ENCODE peak calls at places on chromosomes 3 and 15, in six cellular contexts. K is CD4-positive, alpha-beta memory T cell; C is stomach; P is uterus; N is heart right ventricle; U is PC-9. V is an unnamed sample.

GRCh38 chr15:92797168-92798052 is 102.7 kb upstream of the CHD2 start:
- DNase-seq in P (peak; percentile 53), K (peak; percentile 73), N (no peak), C (no peak), U (peak; percentile 71), V (no peak)

GRCh38 chr3:115092220-115092791 is 54.8 kb downstream of the ZBTB20 start:
- DNase-seq in K (peak; percentile 43), P (peak; percentile 66), C (peak; percentile 66), U (no peak), N (peak; percentile 41), V (peak; percentile 83)

GRCh38 chr3:100160516-100160915 is 46.2 kb upstream of the FILIP1L start:
- DNase-seq in N (no peak), C (no peak), K (no peak), P (no peak), U (no peak), V (no peak)

GRCh38 chr3:17770682-17771081 is 28.3 kb upstream of the TBC1D5 start:
- DNase-seq in N (no peak), P (no peak), K (no peak), U (no peak), C (no peak), V (no peak)

GRCh38 chr3:124780767-124781485 is 50.7 kb downstream of the UMPS start:
- DNase-seq in U (no peak), P (peak; percentile 68), K (no peak), N (peak; percentile 83), C (no peak), V (peak; percentile 91)

GRCh38 chr3:191047930-191048329 is 151.1 kb upstream of the OSTN start:
- DNase-seq in N (no peak), P (no peak), U (peak; percentile 6), K (no peak), C (no peak), V (no peak)

GRCh38 chr15:56358604-56359003 is 6.6 kb upstream of the TEX9 start:
- DNase-seq in P (no peak), N (no peak), K (no peak), U (no peak), C (no peak), V (no peak)

GRCh38 chr15:85443593-85444328 is 63.4 kb downstream of the AKAP13 start:
- DNase-seq in P (no peak), K (peak; percentile 46), C (no peak), U (peak; percentile 94), N (no peak), V (no peak)

GRCh38 chr3:48856469-48856868 is 8.8 kb upstream of the PRKAR2A start:
- DNase-seq in N (no peak), C (no peak), P (no peak), K (no peak), U (no peak), V (no peak)

GRCh38 chr3:63892773-63893352 is 19.3 kb downstream of the SCAANT1 start:
- DNase-seq in C (no peak), K (no peak), P (no peak), U (no peak), N (no peak), V (no peak)

GRCh38 chr15:75718326-75718725 is 5.7 kb upstream of the CSPG4 start:
- DNase-seq in N (no peak), K (no peak), P (peak; percentile 73), U (peak; percentile 90), C (peak; percentile 49), V (no peak)

GRCh38 chr15:33801954-33802353 is 166.3 kb upstream of the CHRM5 start:
- DNase-seq in P (no peak), U (no peak), K (no peak), C (no peak), N (no peak), V (no peak)

GRCh38 chr3:61040618-61041017 is 210.6 kb downstream of the FHIT start:
- DNase-seq in P (no peak), N (no peak), U (no peak), C (no peak), K (no peak), V (no peak)

GRCh38 chr3:197117107-197117506 is 87.5 kb upstream of the MELTF start:
- DNase-seq in C (no peak), P (no peak), U (peak; percentile 80), N (no peak), K (no peak), V (no peak)

GRCh38 chr3:67329358-67329757 is 325.1 kb downstream of the SUCLG2 start:
- DNase-seq in K (no peak), C (no peak), U (no peak), N (no peak), P (no peak), V (no peak)

GRCh38 chr3:193240436-193240849 is 579 bp upstream of the PLAAT1 start:
- DNase-seq in U (no peak), C (no peak), N (no peak), K (no peak), P (no peak), V (no peak)

GRCh38 chr3:140164922-140165590 is 230.1 kb downstream of the CLSTN2 start:
- DNase-seq in K (no peak), U (no peak), C (no peak), N (no peak), P (no peak), V (no peak)

GRCh38 chr15:88647362-88648105 is 8.7 kb downstream of the ISG20 start:
- DNase-seq in U (peak; percentile 42), P (peak; percentile 11), C (peak; percentile 87), K (no peak), N (no peak), V (no peak)

GRCh38 chr15:73959801-73960200 is 32.3 kb downstream of the STOML1 start:
- DNase-seq in N (no peak), P (no peak), C (no peak), K (no peak), U (no peak), V (peak; percentile 29)

GRCh38 chr3:133799794-133800585 is 5.6 kb upstream of the SRPRB start:
- DNase-seq in U (peak; percentile 81), N (no peak), P (no peak), C (no peak), K (no peak), V (no peak)

GRCh38 chr3:32226875-32227500 is 11.5 kb upstream of the CMTM8 start:
- DNase-seq in K (no peak), C (no peak), U (peak; percentile 75), P (no peak), N (no peak), V (no peak)

GRCh38 chr3:196969001-196969659 is 497 bp upstream of the PIGZ start:
- DNase-seq in C (no peak), N (peak; percentile 39), P (no peak), U (no peak), K (peak; percentile 26), V (peak; percentile 75)

GRCh38 chr3:195907730-195908438 is 467 bp downstream of the TNK2 start:
- DNase-seq in N (peak; percentile 48), K (peak; percentile 55), U (peak; percentile 47), C (peak; percentile 51), P (no peak), V (peak; percentile 86)

GRCh38 chr3:189756651-189757078 is 125.5 kb downstream of the TP63 start:
- DNase-seq in K (no peak), P (no peak), C (no peak), N (no peak), U (peak; percentile 100), V (no peak)

GRCh38 chr15:22949074-22949547 is 31.1 kb downstream of the CYFIP1 start:
- DNase-seq in P (peak; percentile 76), U (no peak), K (no peak), N (peak; percentile 84), C (no peak), V (peak; percentile 82)

GRCh38 chr15:74320358-74321247 is 46.8 kb downstream of the CYP11A1 start:
- DNase-seq in C (peak; percentile 44), N (peak; percentile 55), U (no peak), K (no peak), P (peak; percentile 64), V (no peak)

GRCh38 chr15:25860885-25861866 is 2.0 kb downstream of the ATP10A start:
- DNase-seq in P (no peak), N (no peak), K (peak; percentile 37), C (no peak), U (no peak), V (no peak)

GRCh38 chr3:160331127-160331937 is 67.7 kb downstream of the IFT80 start:
- DNase-seq in C (no peak), U (no peak), P (no peak), K (no peak), N (no peak), V (no peak)

GRCh38 chr15:73522011-73522410 is 79.0 kb downstream of the REC114 start:
- DNase-seq in N (no peak), P (no peak), C (no peak), K (no peak), U (no peak), V (no peak)

GRCh38 chr3:71310595-71311319 is 272.8 kb downstream of the FOXP1 start:
- DNase-seq in P (no peak), K (no peak), U (no peak), N (peak; percentile 44), C (no peak), V (no peak)
- H3K4me1 ChIP-seq in P (no peaks in the 10 kb centered on the region), K (peaks cover 51% of the 10 kb centered on the region), U (no peaks in the 10 kb centered on the region), N (peaks cover 30% of the 10 kb centered on the region), C (peaks cover 48% of the 10 kb centered on the region), V (peaks cover 5% of the 10 kb centered on the region)

GRCh38 chr15:80830677-80831076 is 51.5 kb downstream of the CEMIP start:
- DNase-seq in U (no peak), N (no peak), K (no peak), C (no peak), P (no peak), V (no peak)
- H3K4me1 ChIP-seq in U (peaks cover 7% of the 10 kb centered on the region), N (no peaks in the 10 kb centered on the region), K (no peaks in the 10 kb centered on the region), C (no peaks in the 10 kb centered on the region), P (no peaks in the 10 kb centered on the region), V (no peaks in the 10 kb centered on the region)

GRCh38 chr3:52841211-52841980 is 6.6 kb upstream of the MUSTN1 start:
- DNase-seq in C (no peak), U (no peak), K (no peak), N (no peak), P (no peak), V (peak; percentile 26)

GRCh38 chr3:52841981-52842340 is 7.1 kb upstream of the MUSTN1 start:
- DNase-seq in U (no peak), C (no peak), N (no peak), K (no peak), P (no peak), V (peak; percentile 43)

GRCh38 chr3:52843881-52844280 is 9.1 kb upstream of the MUSTN1 start:
- DNase-seq in K (no peak), C (no peak), N (no peak), P (no peak), U (no peak), V (peak; percentile 19)

GRCh38 chr3:52843116-52843865 is 8.5 kb upstream of the MUSTN1 start:
- DNase-seq in C (no peak), U (no peak), K (no peak), P (no peak), N (no peak), V (peak; percentile 38)

GRCh38 chr3:52842424-52842823 is 7.6 kb upstream of the MUSTN1 start:
- DNase-seq in U (no peak), C (no peak), N (peak; percentile 54), P (no peak), K (no peak), V (peak; percentile 54)
- H3K4me1 ChIP-seq in U (no peaks in the 10 kb centered on the region), C (peaks cover 56% of the 10 kb centered on the region), N (peaks cover 55% of the 10 kb centered on the region), P (peaks cover 6% of the 10 kb centered on the region), K (peaks cover 22% of the 10 kb centered on the region), V (peaks cover 4% of the 10 kb centered on the region)

DNA sequence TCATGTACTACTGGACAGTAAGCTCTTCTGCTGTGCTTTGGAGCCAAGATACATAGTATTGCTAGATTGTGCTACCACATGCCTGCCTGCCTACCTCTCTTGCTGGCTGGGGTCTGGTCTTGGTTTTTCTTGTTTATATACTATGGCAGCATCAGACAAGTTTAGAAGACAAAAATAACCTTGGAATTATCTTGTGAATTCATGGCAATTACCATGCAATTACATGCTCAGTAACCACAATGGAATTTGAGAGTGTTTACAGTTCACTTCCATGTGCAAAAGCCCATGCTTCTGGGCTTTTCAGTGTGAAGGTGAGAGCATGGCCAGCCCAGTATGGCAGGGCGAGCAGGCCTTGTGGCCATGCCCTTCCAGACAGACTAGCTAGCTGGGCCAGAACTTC is 48.0 kb upstream of the C15orf61 start:
- DNase-seq in K (no peak), P (no peak), U (no peak), C (no peak), N (no peak), V (no peak)
- H3K4me1 ChIP-seq in K (no peaks in the 10 kb centered on the region), P (no peaks in the 10 kb centered on the region), U (no peaks in the 10 kb centered on the region), C (no peaks in the 10 kb centered on the region), N (no peaks in the 10 kb centered on the region), V (no peaks in the 10 kb centered on the region)

V was measured in kidney.